ENCODE peak calls at places on chromosomes 4 and X, in six cellular contexts. T is tibial nerve, R is tibial artery, G is OCI-LY7, B is cardiac muscle cell, F is GM23248. P is an unnamed sample. For H3K4me1, the result is how much of the 10 kb centered on the place peaks cover.

GRCh38 chrX:12979630-12980015 is 4.7 kb downstream of the TMSB4X start:
- DNase-seq in R (no peak), F (peak), B (no peak), T (no peak), G (no peak), P (no peak)

GRCh38 chrX:128616933-128617332 is 564.7 kb upstream of the ACTRT1 start:
- DNase-seq in F (no peak), T (no peak), B (no peak), G (no peak), R (no peak), P (no peak)

GRCh38 chr4:24513718-24514117 is 70.6 kb downstream of the DHX15 start:
- DNase-seq in B (no peak), T (no peak), R (no peak), G (no peak), F (no peak), P (no peak)

GRCh38 chr4:159201168-159201567 is 98.3 kb downstream of the RAPGEF2 start:
- DNase-seq in B (no peak), F (no peak), R (no peak), T (no peak), G (no peak), P (no peak)

GRCh38 chr4:149830823-149831222 is 15.2 kb upstream of the IQCM start:
- DNase-seq in G (no peak), T (no peak), B (no peak), R (no peak), F (no peak), P (no peak)

GRCh38 chr4:121900132-121900983 is 30.1 kb upstream of the BBS7 start:
- DNase-seq in R (no peak), B (peak), T (peak), F (peak), G (peak), P (no peak)

GRCh38 chr4:14807857-14808256 is 194.4 kb upstream of the CPEB2 start:
- DNase-seq in R (no peak), T (no peak), B (no peak), G (no peak), F (no peak), P (peak)

GRCh38 chrX:102832661-102833060 is 104.4 kb upstream of the RAB40AL start:
- DNase-seq in G (no peak), T (no peak), B (no peak), F (peak), R (no peak), P (no peak)

GRCh38 chr4:8719421-8719820 is 126.9 kb downstream of the CPZ start:
- DNase-seq in B (no peak), T (no peak), R (peak), F (no peak), G (no peak), P (no peak)

DNA sequence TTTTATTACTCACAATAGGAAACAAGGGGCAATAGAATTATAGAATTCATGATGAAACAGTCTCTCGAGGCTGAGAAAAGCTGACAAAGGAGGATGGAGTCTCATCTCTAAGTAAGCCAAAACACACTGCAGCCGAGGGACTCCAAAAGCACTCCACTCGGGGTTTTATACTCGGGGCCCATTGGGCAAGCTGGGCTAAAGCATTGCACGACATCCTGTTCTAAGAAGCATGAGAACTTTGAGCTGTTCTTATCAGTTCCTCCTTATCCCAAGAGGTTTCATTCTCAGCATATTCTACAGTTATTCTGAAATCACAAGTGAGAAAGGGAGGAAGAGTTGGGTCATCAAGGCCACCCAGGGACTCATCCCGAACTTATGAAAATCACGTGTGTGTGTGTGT is 1475.5 kb downstream of the PCDH18 start:
- DNase-seq in R (no peak), G (no peak), T (no peak), F (no peak), B (no peak), P (no peak)
- H3K27ac ChIP-seq in R (no peak), G (no peak), T (no peak), F (no peak), B (no peak), P (no peak)

GRCh38 chrX:16458208-16458607 is 191.8 kb upstream of the S100G start:
- DNase-seq in R (no peak), F (no peak), T (no peak), B (peak), G (no peak), P (no peak)
- H3K4me1 ChIP-seq in R (under half), F (under half), T (under half), B (under half), G (under half), P (under half)

DNA sequence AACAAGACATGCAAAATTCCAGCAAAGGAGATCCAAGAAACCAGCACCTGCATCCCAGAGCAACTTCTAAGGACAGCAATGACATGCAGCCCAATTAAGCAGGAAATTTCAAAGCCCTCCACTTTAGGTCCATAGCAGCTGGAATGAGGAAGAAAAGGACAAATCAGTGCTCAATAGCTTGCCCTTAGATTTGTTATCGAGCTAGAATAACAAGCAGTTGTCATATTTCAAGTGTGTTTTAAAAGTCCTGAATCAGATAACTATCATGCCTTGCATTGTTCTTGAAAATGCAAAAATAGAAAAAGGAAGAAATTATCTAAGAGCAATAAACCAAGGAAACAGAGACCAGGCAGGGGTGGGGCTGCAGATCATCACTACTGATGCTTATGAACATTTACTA is 44.0 kb upstream of the KLF3 start:
- DNase-seq in R (no peak), G (no peak), T (no peak), F (no peak), B (no peak), P (no peak)
- H3K27ac ChIP-seq in R (no peak), G (no peak), T (no peak), F (no peak), B (no peak), P (no peak)

DNA sequence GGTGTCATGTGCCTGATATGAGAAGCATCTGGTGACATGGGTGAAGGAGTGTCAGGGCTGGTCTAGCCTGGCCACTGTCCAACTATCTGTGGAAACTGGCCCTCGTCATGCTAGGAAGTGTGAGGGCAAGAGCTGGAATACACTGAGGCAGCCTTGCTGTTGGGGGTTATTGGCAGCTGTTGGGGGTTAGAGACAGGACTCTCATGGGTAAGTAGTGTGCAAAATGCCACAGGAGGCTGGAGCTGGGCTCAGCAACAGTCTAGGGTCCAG is 167.4 kb upstream of the PGRMC2 start:
- DNase-seq in G (no peak), T (no peak), B (no peak), R (no peak), F (no peak), P (no peak)
- H3K4me1 ChIP-seq in G (under half), T (under half), B (under half), R (under half), F (under half), P (under half)

DNA sequence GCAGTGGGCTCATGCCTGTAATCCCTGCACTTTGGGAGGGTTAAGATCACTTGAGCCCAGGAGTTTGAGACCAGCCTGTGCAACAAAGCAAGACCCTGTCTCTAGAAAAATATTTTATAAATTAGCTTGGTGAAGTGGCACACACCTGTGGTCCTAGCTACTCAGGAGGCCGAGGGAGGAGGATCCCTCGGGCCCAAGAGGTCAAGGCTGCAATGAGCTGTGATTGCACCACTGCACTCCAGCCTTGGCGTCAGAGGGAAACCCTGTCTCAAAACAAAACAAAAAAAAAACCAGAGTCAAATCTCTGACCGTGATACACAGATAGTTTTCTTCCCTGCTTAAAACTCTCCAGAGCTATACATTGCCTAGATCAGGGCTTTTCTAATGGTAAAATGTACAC is 53.5 kb downstream of the CHST7 start:
- DNase-seq in B (no peak), T (no peak), G (no peak), F (no peak), R (no peak), P (no peak)
- H3K27ac ChIP-seq in B (no peak), T (no peak), G (peak), F (no peak), R (no peak), P (no peak)

GRCh38 chr4:6275351-6275750 is 5.7 kb downstream of the WFS1 start:
- DNase-seq in R (no peak), T (no peak), B (no peak), F (no peak), G (peak), P (no peak)

GRCh38 chr4:6275898-6276563 is 6.4 kb downstream of the WFS1 start:
- DNase-seq in G (no peak), R (no peak), T (no peak), B (no peak), F (no peak), P (no peak)

GRCh38 chr4:6272863-6273660 is 3.4 kb downstream of the WFS1 start:
- DNase-seq in R (no peak), B (peak), G (no peak), T (no peak), F (peak), P (no peak)

GRCh38 chr4:6271701-6272465 is 2.2 kb downstream of the WFS1 start:
- DNase-seq in G (no peak), T (no peak), F (no peak), R (peak), B (no peak), P (no peak)

GRCh38 chr4:6273661-6273990 is 4.0 kb downstream of the WFS1 start:
- DNase-seq in T (no peak), R (no peak), F (no peak), B (no peak), G (no peak), P (no peak)
- H3K4me1 ChIP-seq in T (half or more), R (half or more), F (under half), B (under half), G (half or more), P (half or more)

P was measured in esophagus muscularis mucosa.